ENCODE peak calls at places on chromosomes 4 and X, in six cellular contexts. One of them, this sample, is unnamed.

GRCh38 chrX:137792214-137792613 is 226.3 kb downstream of the ZIC3 start:
- DNase-seq in H7: no peak
- DNase-seq in SK-N-SH: no peak
- DNase-seq in SW 1271: no peak
- DNase-seq in OCI-M1: no peak
- DNase-seq in fibroblast of the conjunctiva: no peak
- DNase-seq in this sample: no peak

GRCh38 chr4:139645458-139645857 is 20.2 kb upstream of the MGST2 start:
- DNase-seq in SK-N-SH: no peak
- DNase-seq in OCI-M1: no peak
- DNase-seq in fibroblast of the conjunctiva: no peak
- DNase-seq in H7: no peak
- DNase-seq in SW 1271: no peak
- DNase-seq in this sample: no peak

GRCh38 chr4:89879201-89879600 is 15.5 kb upstream of the MMRN1 start:
- DNase-seq in SW 1271: no peak
- DNase-seq in fibroblast of the conjunctiva: no peak
- DNase-seq in H7: no peak
- DNase-seq in OCI-M1: no peak
- DNase-seq in SK-N-SH: no peak
- DNase-seq in this sample: no peak

GRCh38 chr4:51958199-51958968 is 61.8 kb downstream of the LRRC66 start:
- DNase-seq in fibroblast of the conjunctiva: no peak
- DNase-seq in OCI-M1: no peak
- DNase-seq in SW 1271: no peak
- DNase-seq in SK-N-SH: no peak
- DNase-seq in H7: no peak
- DNase-seq in this sample: no peak

GRCh38 chrX:100411802-100412333 is 1.8 kb upstream of the PCDH19 start:
- DNase-seq in OCI-M1: no peak
- DNase-seq in SK-N-SH: no peak
- DNase-seq in fibroblast of the conjunctiva: no peak
- DNase-seq in H7: peak
- DNase-seq in SW 1271: no peak
- DNase-seq in this sample: no peak

GRCh38 chr4:134753390-134753789 is 551.8 kb upstream of the PABPC4L start:
- DNase-seq in fibroblast of the conjunctiva: no peak
- DNase-seq in SK-N-SH: no peak
- DNase-seq in OCI-M1: no peak
- DNase-seq in H7: no peak
- DNase-seq in SW 1271: no peak
- DNase-seq in this sample: no peak

GRCh38 chr4:25896782-25897539 is 17.1 kb upstream of the SMIM20 start:
- DNase-seq in OCI-M1: no peak
- DNase-seq in H7: no peak
- DNase-seq in fibroblast of the conjunctiva: no peak
- DNase-seq in SW 1271: no peak
- DNase-seq in SK-N-SH: no peak
- DNase-seq in this sample: no peak

GRCh38 chrX:150587585-150588503 is 19.4 kb downstream of the MTM1 start:
- DNase-seq in H7: no peak
- DNase-seq in OCI-M1: peak
- DNase-seq in SW 1271: no peak
- DNase-seq in SK-N-SH: peak
- DNase-seq in fibroblast of the conjunctiva: peak
- DNase-seq in this sample: no peak

GRCh38 chrX:2692221-2693122 is 1.4 kb downstream of the CD99 start:
- DNase-seq in H7: peak
- DNase-seq in SK-N-SH: peak
- DNase-seq in OCI-M1: no peak
- DNase-seq in SW 1271: no peak
- DNase-seq in fibroblast of the conjunctiva: no peak
- DNase-seq in this sample: no peak